ENCODE peak calls at places on chromosomes 2 and 18, in five cellular contexts. One of them, this sample, is unnamed.

GRCh38 chr2:15223887-15224286 is 337.2 kb downstream of the NBAS start:
- DNase-seq in fibroblast of lung: peak; percentile 79
- DNase-seq in breast epithelium: no peak
- DNase-seq in AG09319: peak; percentile 48
- DNase-seq in Peyer's patch: no peak
- DNase-seq in this sample: peak; percentile 65

GRCh38 chr2:60440761-60441160 is 112.7 kb downstream of the BCL11A start:
- DNase-seq in Peyer's patch: no peak
- DNase-seq in AG09319: no peak
- DNase-seq in fibroblast of lung: no peak
- DNase-seq in breast epithelium: no peak
- DNase-seq in this sample: no peak

GRCh38 chr2:8678731-8679566 is 2.9 kb upstream of the ID2 start:
- DNase-seq in fibroblast of lung: peak; percentile 95
- DNase-seq in AG09319: peak; percentile 81
- DNase-seq in breast epithelium: peak; percentile 80
- DNase-seq in Peyer's patch: peak; percentile 97
- DNase-seq in this sample: peak; percentile 41

GRCh38 chr18:72727776-72728175 is 140.0 kb downstream of the NETO1 start:
- DNase-seq in Peyer's patch: no peak
- DNase-seq in fibroblast of lung: no peak
- DNase-seq in AG09319: no peak
- DNase-seq in breast epithelium: no peak
- DNase-seq in this sample: no peak

GRCh38 chr18:49812321-49813070 is 837 bp downstream of the ACAA2 start:
- DNase-seq in breast epithelium: no peak
- DNase-seq in Peyer's patch: no peak
- DNase-seq in AG09319: no peak
- DNase-seq in fibroblast of lung: peak; percentile 29
- DNase-seq in this sample: no peak

GRCh38 chr2:149741646-149742045 is 154.1 kb upstream of the MMADHC start:
- DNase-seq in breast epithelium: no peak
- DNase-seq in fibroblast of lung: peak; percentile 93
- DNase-seq in Peyer's patch: no peak
- DNase-seq in AG09319: peak; percentile 82
- DNase-seq in this sample: peak; percentile 54

GRCh38 chr2:188969236-188970032 is 4.7 kb upstream of the COL3A1 start:
- DNase-seq in Peyer's patch: no peak
- DNase-seq in AG09319: peak; percentile 46
- DNase-seq in fibroblast of lung: peak; percentile 91
- DNase-seq in breast epithelium: no peak
- DNase-seq in this sample: no peak

GRCh38 chr2:174166261-174166660 is 82.1 kb downstream of the OLA1 start:
- DNase-seq in breast epithelium: no peak
- DNase-seq in AG09319: no peak
- DNase-seq in fibroblast of lung: no peak
- DNase-seq in Peyer's patch: no peak
- DNase-seq in this sample: peak; percentile 24

GRCh38 chr2:172962824-172963223 is 112.8 kb upstream of the MAP3K20 start:
- DNase-seq in fibroblast of lung: peak; percentile 58
- DNase-seq in Peyer's patch: no peak
- DNase-seq in AG09319: no peak
- DNase-seq in breast epithelium: no peak
- DNase-seq in this sample: no peak

GRCh38 chr2:47189635-47190034 is 34.5 kb upstream of the STPG4 start:
- DNase-seq in fibroblast of lung: peak; percentile 97
- DNase-seq in AG09319: no peak
- DNase-seq in breast epithelium: no peak
- DNase-seq in Peyer's patch: no peak
- DNase-seq in this sample: no peak

GRCh38 chr2:205650450-205650849 is 31.9 kb upstream of the NRP2 start:
- DNase-seq in fibroblast of lung: peak; percentile 72
- DNase-seq in breast epithelium: no peak
- DNase-seq in Peyer's patch: no peak
- DNase-seq in AG09319: peak; percentile 89
- DNase-seq in this sample: no peak

GRCh38 chr18:80171190-80171872 is 62.3 kb downstream of the ADNP2 start:
- DNase-seq in fibroblast of lung: peak; percentile 83
- DNase-seq in AG09319: no peak
- DNase-seq in Peyer's patch: peak; percentile 65
- DNase-seq in breast epithelium: no peak
- DNase-seq in this sample: no peak

GRCh38 chr2:150567771-150568278 is 80.4 kb upstream of the RND3 start:
- DNase-seq in Peyer's patch: no peak
- DNase-seq in breast epithelium: no peak
- DNase-seq in fibroblast of lung: peak; percentile 58
- DNase-seq in AG09319: peak; percentile 65
- DNase-seq in this sample: no peak

GRCh38 chr2:85642725-85643124 is 25.3 kb downstream of the SFTPB start:
- DNase-seq in fibroblast of lung: no peak
- DNase-seq in AG09319: no peak
- DNase-seq in breast epithelium: no peak
- DNase-seq in Peyer's patch: no peak
- DNase-seq in this sample: no peak

GRCh38 chr18:56899660-56900059 is 247.2 kb upstream of the BOD1L2 start:
- DNase-seq in Peyer's patch: no peak
- DNase-seq in AG09319: no peak
- DNase-seq in fibroblast of lung: no peak
- DNase-seq in breast epithelium: no peak
- DNase-seq in this sample: no peak

GRCh38 chr2:145094353-145094752 is 574.4 kb upstream of the ZEB2 start:
- DNase-seq in breast epithelium: no peak
- DNase-seq in Peyer's patch: no peak
- DNase-seq in fibroblast of lung: peak; percentile 75
- DNase-seq in AG09319: no peak
- DNase-seq in this sample: no peak

GRCh38 chr18:57806891-57807280 is 3.8 kb upstream of the ATP8B1 start:
- DNase-seq in fibroblast of lung: peak; percentile 88
- DNase-seq in Peyer's patch: no peak
- DNase-seq in AG09319: no peak
- DNase-seq in breast epithelium: peak; percentile 63
- DNase-seq in this sample: no peak

GRCh38 chr2:170258382-170258781 is 80.4 kb downstream of the MYO3B start:
- DNase-seq in fibroblast of lung: peak; percentile 24
- DNase-seq in Peyer's patch: no peak
- DNase-seq in AG09319: no peak
- DNase-seq in breast epithelium: no peak
- DNase-seq in this sample: no peak

GRCh38 chr18:27120246-27120645 is 64.9 kb downstream of the CHST9 start:
- DNase-seq in Peyer's patch: no peak
- DNase-seq in breast epithelium: no peak
- DNase-seq in AG09319: no peak
- DNase-seq in fibroblast of lung: peak; percentile 53
- DNase-seq in this sample: no peak

GRCh38 chr2:176813526-176814179 is 398.9 kb upstream of the HNRNPA3 start:
- DNase-seq in Peyer's patch: no peak
- DNase-seq in AG09319: no peak
- DNase-seq in fibroblast of lung: no peak
- DNase-seq in breast epithelium: no peak
- DNase-seq in this sample: no peak

GRCh38 chr2:34806396-34806795 is 1207.3 kb upstream of the FAM98A start:
- DNase-seq in AG09319: no peak
- DNase-seq in breast epithelium: no peak
- DNase-seq in Peyer's patch: no peak
- DNase-seq in fibroblast of lung: no peak
- DNase-seq in this sample: no peak

GRCh38 chr2:10982931-10983701 is 71.4 kb downstream of the KCNF1 start:
- DNase-seq in Peyer's patch: no peak
- DNase-seq in breast epithelium: no peak
- DNase-seq in fibroblast of lung: no peak
- DNase-seq in AG09319: no peak
- DNase-seq in this sample: no peak

GRCh38 chr2:226721541-226721940 is 78.1 kb downstream of the IRS1 start:
- DNase-seq in breast epithelium: no peak
- DNase-seq in Peyer's patch: no peak
- DNase-seq in AG09319: no peak
- DNase-seq in fibroblast of lung: no peak
- DNase-seq in this sample: no peak

GRCh38 chr18:9705183-9705864 is 2.8 kb upstream of the RAB31 start:
- DNase-seq in breast epithelium: no peak
- DNase-seq in AG09319: no peak
- DNase-seq in fibroblast of lung: peak; percentile 59
- DNase-seq in Peyer's patch: no peak
- DNase-seq in this sample: no peak

GRCh38 chr2:120869659-120870466 is 134.2 kb downstream of the GLI2 start:
- DNase-seq in fibroblast of lung: no peak
- DNase-seq in breast epithelium: no peak
- DNase-seq in AG09319: no peak
- DNase-seq in Peyer's patch: no peak
- DNase-seq in this sample: no peak

GRCh38 chr2:200466703-200467418 is 43.0 kb downstream of the KCTD18 start:
- DNase-seq in AG09319: peak; percentile 75
- DNase-seq in Peyer's patch: no peak
- DNase-seq in breast epithelium: no peak
- DNase-seq in fibroblast of lung: no peak
- DNase-seq in this sample: no peak

GRCh38 chr2:7904319-7904718 is 777.5 kb upstream of the ID2 start:
- DNase-seq in fibroblast of lung: no peak
- DNase-seq in AG09319: no peak
- DNase-seq in Peyer's patch: no peak
- DNase-seq in breast epithelium: no peak
- DNase-seq in this sample: no peak

GRCh38 chr2:208049006-208049405 is 23.7 kb upstream of the PLEKHM3 start:
- DNase-seq in breast epithelium: no peak
- DNase-seq in Peyer's patch: no peak
- DNase-seq in fibroblast of lung: peak; percentile 20
- DNase-seq in AG09319: no peak
- DNase-seq in this sample: no peak

GRCh38 chr2:103166406-103167324 is 404.8 kb downstream of the TMEM182 start:
- DNase-seq in Peyer's patch: no peak
- DNase-seq in fibroblast of lung: peak; percentile 2
- DNase-seq in AG09319: no peak
- DNase-seq in breast epithelium: no peak
- DNase-seq in this sample: no peak

GRCh38 chr2:8684421-8684884 is 2.6 kb downstream of the ID2 start:
- DNase-seq in Peyer's patch: no peak
- DNase-seq in fibroblast of lung: peak; percentile 54
- DNase-seq in breast epithelium: no peak
- DNase-seq in AG09319: no peak
- DNase-seq in this sample: no peak

GRCh38 chr2:38622210-38622609 is 19.5 kb upstream of the HNRNPLL start:
- DNase-seq in fibroblast of lung: no peak
- DNase-seq in Peyer's patch: no peak
- DNase-seq in AG09319: no peak
- DNase-seq in breast epithelium: no peak
- DNase-seq in this sample: no peak

GRCh38 chr18:5630057-5630765 is 86.4 kb upstream of the EPB41L3 start:
- DNase-seq in Peyer's patch: peak; percentile 94
- DNase-seq in breast epithelium: peak; percentile 23
- DNase-seq in AG09319: no peak
- DNase-seq in fibroblast of lung: peak; percentile 70
- DNase-seq in this sample: no peak

GRCh38 chr2:85776672-85777071 is 22.9 kb downstream of the ATOH8 start:
- DNase-seq in fibroblast of lung: no peak
- DNase-seq in Peyer's patch: no peak
- DNase-seq in AG09319: no peak
- DNase-seq in breast epithelium: no peak
- DNase-seq in this sample: no peak

GRCh38 chr2:240391111-240392051 is 44.1 kb upstream of the GPC1 start:
- DNase-seq in AG09319: no peak
- DNase-seq in Peyer's patch: peak; percentile 34
- DNase-seq in breast epithelium: no peak
- DNase-seq in fibroblast of lung: no peak
- DNase-seq in this sample: no peak

GRCh38 chr2:70103531-70104061 is 16.3 kb downstream of the PCBP1 start:
- DNase-seq in fibroblast of lung: no peak
- DNase-seq in AG09319: no peak
- DNase-seq in Peyer's patch: no peak
- DNase-seq in breast epithelium: no peak
- DNase-seq in this sample: no peak

GRCh38 chr18:51279367-51279984 is 82.0 kb upstream of the MEX3C start:
- DNase-seq in fibroblast of lung: no peak
- DNase-seq in breast epithelium: no peak
- DNase-seq in AG09319: no peak
- DNase-seq in Peyer's patch: no peak
- DNase-seq in this sample: no peak

GRCh38 chr2:24176326-24176725 is 1.5 kb downstream of the FAM228A start:
- DNase-seq in breast epithelium: no peak
- DNase-seq in Peyer's patch: no peak
- DNase-seq in AG09319: no peak
- DNase-seq in fibroblast of lung: no peak
- DNase-seq in this sample: no peak